ENCODE peak calls at places on chromosomes 7 and 10, in seven cellular contexts. O is OCI-LY7, X is heart right ventricle, N is left lung, A is CD14-positive monocyte, W is nephron progenitor cell, I is fibroblast of lung. M is an unnamed sample.

GRCh38 chr7:40380111-40380510 is 245.3 kb downstream of the SUGCT start:
- DNase-seq in A (no peak), I (no peak), W (no peak), N (no peak), O (no peak), X (no peak), M (no peak)

GRCh38 chr7:36287371-36288241 is 102.1 kb upstream of the ANLN start:
- DNase-seq in W (peak), I (no peak), O (peak), X (no peak), N (no peak), A (peak), M (peak)

GRCh38 chr10:19970707-19971106 is 154.5 kb downstream of the PLXDC2 start:
- DNase-seq in O (no peak), I (peak), N (no peak), A (no peak), W (no peak), X (no peak), M (no peak)

GRCh38 chr10:76080991-76081390 is 649.6 kb downstream of the LRMDA start:
- DNase-seq in W (no peak), N (no peak), X (no peak), A (no peak), I (peak), O (no peak), M (peak)

GRCh38 chr7:106358103-106358663 is 73.4 kb upstream of the NAMPT start:
- DNase-seq in I (peak), W (no peak), X (no peak), N (no peak), O (no peak), A (no peak), M (no peak)

GRCh38 chr10:6173203-6173602 is 29.5 kb upstream of the PFKFB3 start:
- DNase-seq in A (no peak), X (no peak), O (peak), I (no peak), W (no peak), N (no peak), M (no peak)

GRCh38 chr7:77528368-77528767 is 8.7 kb upstream of the PTPN12 start:
- DNase-seq in N (no peak), W (no peak), O (no peak), I (no peak), A (no peak), X (no peak), M (peak)

GRCh38 chr10:14016011-14016536 is 314.6 kb downstream of the FRMD4A start:
- DNase-seq in O (no peak), I (peak), N (no peak), A (peak), X (peak), W (no peak), M (no peak)

GRCh38 chr7:157840913-157841756 is 504.3 kb downstream of the DNAJB6 start:
- DNase-seq in N (peak), W (peak), A (no peak), O (no peak), I (no peak), X (no peak), M (no peak)

GRCh38 chr7:73770002-73770859 is at the start of gene CLDN3:
- DNase-seq in I (no peak), O (peak), N (peak), W (peak), X (no peak), A (no peak), M (peak)

GRCh38 chr10:78756604-78757442 is 311.9 kb upstream of the ZMIZ1 start:
- DNase-seq in W (no peak), A (peak), I (peak), N (peak), O (no peak), X (peak), M (peak)

GRCh38 chr10:11345224-11346054 is 266.0 kb downstream of the USP6NL start:
- DNase-seq in X (no peak), O (peak), I (no peak), N (no peak), A (peak), W (no peak), M (peak)

GRCh38 chr10:31622993-31623392 is 304.0 kb downstream of the ZEB1 start:
- DNase-seq in O (no peak), N (no peak), A (no peak), X (no peak), I (peak), W (no peak), M (no peak)

GRCh38 chr7:22008683-22009082 is 63.0 kb upstream of the CDCA7L start:
- DNase-seq in A (no peak), W (no peak), X (no peak), I (no peak), O (no peak), N (no peak), M (no peak)

GRCh38 chr7:52273685-52274610 is 761.5 kb upstream of the POM121L12 start:
- DNase-seq in I (no peak), O (no peak), A (no peak), N (peak), X (peak), W (no peak), M (no peak)

GRCh38 chr7:79293655-79294142 is 159.8 kb downstream of the MAGI2 start:
- DNase-seq in W (no peak), I (peak), N (no peak), X (no peak), A (no peak), O (no peak), M (peak)

GRCh38 chr10:63976538-63976937 is 455.3 kb downstream of the REEP3 start:
- DNase-seq in O (peak), W (peak), X (no peak), I (peak), A (no peak), N (no peak), M (peak)

GRCh38 chr10:77973276-77973675 is 46.7 kb upstream of the DLG5 start:
- DNase-seq in W (no peak), O (no peak), X (no peak), N (no peak), A (no peak), I (no peak), M (no peak)

GRCh38 chr7:68820321-68820720 is 778.0 kb upstream of the AUTS2 start:
- DNase-seq in X (no peak), W (no peak), A (no peak), N (no peak), I (no peak), O (no peak), M (no peak)

GRCh38 chr10:71584902-71585578 is 134.5 kb downstream of the C10orf105 start:
- DNase-seq in I (no peak), O (no peak), N (no peak), W (no peak), X (no peak), A (no peak), M (no peak)

GRCh38 chr10:86664370-86665217 is 3.7 kb upstream of the LDB3 start:
- DNase-seq in N (peak), A (no peak), W (no peak), I (no peak), X (peak), O (no peak), M (no peak)

GRCh38 chr10:124268976-124269375 is 149.7 kb downstream of the OAT start:
- DNase-seq in N (no peak), O (no peak), W (no peak), A (no peak), I (no peak), X (no peak), M (no peak)

GRCh38 chr10:122648599-122649428 is 50.8 kb downstream of the C10orf120 start:
- DNase-seq in A (no peak), X (peak), N (no peak), O (peak), I (peak), W (peak), M (peak)

GRCh38 chr7:33501368-33501767 is 372.0 kb downstream of the BBS9 start:
- DNase-seq in O (no peak), W (no peak), I (no peak), N (no peak), X (no peak), A (no peak), M (no peak)

GRCh38 chr10:78149193-78149592 is 115.5 kb downstream of the RPS24 start:
- DNase-seq in A (no peak), X (no peak), W (no peak), O (no peak), I (peak), N (no peak), M (no peak)

GRCh38 chr10:78868048-78868447 is 200.7 kb upstream of the ZMIZ1 start:
- DNase-seq in A (no peak), O (no peak), N (no peak), I (no peak), X (no peak), W (no peak), M (no peak)

GRCh38 chr10:104297697-104298660 is 29.0 kb downstream of the GSTO2 start:
- DNase-seq in W (peak), I (peak), N (no peak), A (no peak), O (peak), X (no peak), M (no peak)
- TF ChIP-seq CTCF in W (peak), I (peak), N (no peak), A (no peak), O (peak), X (peak), M (peak)

DNA sequence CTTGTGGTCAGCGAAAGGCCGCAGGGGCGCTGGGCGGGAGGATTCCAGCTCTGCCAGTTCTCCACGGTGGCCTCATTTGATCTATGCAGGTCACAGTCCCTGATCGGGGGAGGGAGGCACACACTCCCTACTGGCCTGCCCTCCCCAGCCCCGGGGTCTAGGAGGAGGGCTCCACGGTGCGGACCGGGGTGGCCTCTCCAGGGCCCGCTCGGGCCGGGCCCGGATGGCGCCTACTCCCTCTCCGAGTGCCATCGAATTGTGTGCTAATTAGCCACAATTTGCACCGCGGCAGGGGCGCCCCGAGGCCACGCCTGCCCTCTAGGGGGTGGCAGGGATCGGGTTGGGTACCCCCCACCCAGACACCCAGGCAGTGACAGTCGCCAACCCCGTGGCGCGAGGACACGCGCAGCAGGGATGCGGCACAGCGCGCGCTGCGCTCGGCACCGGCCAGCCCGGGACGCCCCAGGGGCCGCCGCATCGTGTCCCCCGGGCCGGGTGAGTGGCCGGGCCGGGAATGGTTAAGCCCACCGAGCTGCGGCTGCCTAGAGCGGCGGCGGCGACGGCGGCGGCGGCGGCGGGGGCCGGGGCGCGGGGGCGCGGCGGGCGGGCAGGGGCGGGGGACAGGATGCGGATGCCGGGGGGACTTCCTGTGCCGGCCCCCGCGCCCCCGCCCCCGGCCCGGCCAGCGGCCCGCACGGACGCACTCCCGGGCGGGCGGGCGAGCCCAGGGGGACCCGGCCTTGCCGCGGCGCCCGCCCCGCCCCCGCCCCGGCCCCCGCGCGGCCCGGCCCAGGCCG is at the start of gene ZNF853:
- DNase-seq in O (no peak), X (no peak), A (no peak), I (no peak), N (peak), W (peak), M (no peak)
- TF ChIP-seq CTCF in O (no peak), X (no peak), A (no peak), I (no peak), N (no peak), W (no peak), M (no peak)

GRCh38 chr10:97179311-97179710 is 6.4 kb downstream of the SLIT1 start:
- DNase-seq in W (no peak), X (no peak), A (no peak), I (no peak), N (no peak), O (no peak), M (no peak)
- TF ChIP-seq CTCF in W (no peak), X (no peak), A (no peak), I (no peak), N (no peak), O (no peak), M (no peak)

DNA sequence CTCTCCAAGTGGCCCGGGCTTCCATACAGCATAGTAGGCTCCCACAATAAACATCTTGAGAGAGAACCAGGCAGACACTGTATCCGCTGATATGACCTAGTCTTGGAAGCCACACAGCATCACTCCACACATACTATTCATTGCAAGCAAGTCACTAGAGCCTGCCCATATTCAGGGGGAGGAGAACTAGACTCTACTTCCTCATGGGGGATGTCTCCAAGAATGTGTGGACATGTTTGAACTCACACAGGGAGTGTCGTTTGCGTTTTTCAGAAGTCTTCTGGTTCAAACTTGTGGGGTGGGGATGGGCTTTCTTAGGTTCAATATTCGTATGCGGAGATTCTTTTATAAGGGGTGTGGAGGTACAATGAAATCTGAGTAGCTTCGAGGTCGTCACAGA is 232.6 kb upstream of the HABP2 start:
- DNase-seq in A (no peak), O (no peak), I (no peak), N (no peak), X (no peak), W (no peak), M (no peak)
- TF ChIP-seq CTCF in A (no peak), O (no peak), I (no peak), N (no peak), X (no peak), W (no peak), M (no peak)

DNA sequence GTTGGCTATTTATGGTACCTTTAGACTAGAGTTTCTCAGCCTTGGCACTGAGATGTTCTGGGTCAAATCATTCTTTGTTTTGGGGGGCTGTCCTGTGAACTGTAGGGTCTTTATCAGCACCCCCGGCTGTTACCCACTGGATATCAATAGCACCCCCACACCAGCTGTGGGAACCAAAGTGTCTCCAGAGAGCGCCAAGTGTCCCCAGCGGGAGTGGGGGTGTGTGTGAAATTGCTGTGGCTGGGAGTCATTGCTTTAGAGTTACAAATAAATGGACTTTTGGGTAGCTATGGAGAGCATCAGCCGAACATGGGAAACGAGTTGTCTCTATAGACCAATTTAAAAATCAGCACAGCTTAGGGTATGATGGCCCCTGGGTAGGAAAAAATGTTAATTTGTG is 111.3 kb upstream of the C1QL3 start:
- DNase-seq in W (no peak), X (no peak), O (no peak), I (no peak), A (no peak), N (no peak), M (no peak)
- TF ChIP-seq CTCF in W (no peak), X (no peak), O (no peak), I (no peak), A (no peak), N (no peak), M (no peak)

DNA sequence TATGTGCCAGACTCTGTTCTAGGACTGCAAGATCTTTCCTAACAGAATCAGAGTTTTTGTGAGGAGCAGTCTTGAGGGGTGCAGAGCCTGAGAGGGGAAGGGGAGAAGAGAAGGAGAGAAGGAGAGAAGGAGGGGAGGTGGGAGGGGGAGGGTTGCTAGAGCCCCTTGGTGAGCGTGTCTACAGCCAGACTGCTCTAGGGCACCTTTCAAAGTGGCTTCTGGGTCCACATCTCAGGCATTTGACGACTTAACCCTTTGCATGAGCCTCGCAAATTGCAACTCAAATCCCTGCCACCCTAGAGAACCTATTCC is 31.1 kb upstream of the LEP start:
- DNase-seq in N (no peak), X (no peak), W (no peak), I (no peak), O (no peak), A (no peak), M (no peak)
- TF ChIP-seq CTCF in N (no peak), X (no peak), W (no peak), I (no peak), O (peak), A (peak), M (no peak)

DNA sequence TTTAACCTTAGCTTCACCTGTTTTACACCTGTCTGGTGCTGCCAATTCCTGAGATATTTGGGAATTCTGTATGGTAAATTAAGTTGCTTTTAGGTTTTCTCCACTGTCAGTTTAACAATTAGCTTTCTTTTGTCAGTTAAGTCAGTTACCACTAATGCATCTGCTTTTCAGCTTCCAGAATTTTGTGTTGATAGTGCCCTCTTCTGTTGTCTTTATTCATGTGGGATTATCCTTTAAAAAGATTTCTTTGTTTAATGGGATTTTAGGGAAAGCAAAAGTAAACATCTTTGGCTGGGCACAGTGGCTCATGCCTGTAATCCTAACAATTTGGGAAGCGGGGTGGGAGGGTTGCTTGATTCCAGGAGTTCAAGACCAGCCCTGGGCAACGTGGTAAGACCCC is 8.1 kb downstream of the TFAM start:
- DNase-seq in X (no peak), O (no peak), I (peak), A (no peak), W (no peak), N (no peak), M (peak)
- TF ChIP-seq CTCF in X (no peak), O (no peak), I (no peak), A (no peak), W (no peak), N (no peak), M (peak)

M was measured in PC-3.